ENCODE peak calls at places on chromosomes 11 and 22, in six cellular contexts. O is OCI-LY7, B is SK-N-SH, Z is GM23248, Q is neural progenitor cell, U is hepatocyte. D is an unnamed sample.
A peak's percentile ranks its signal among the peaks of the same experiment; 100 is the strongest.

GRCh38 chr11:117815262-117815803 is 9.2 kb downstream of the FXYD2 start:
- DNase-seq in O (peak; percentile 83), B (no peak), Z (no peak), Q (no peak), U (no peak), D (no peak)

GRCh38 chr11:70675697-70676374 is 277.5 kb downstream of the CTTN start:
- DNase-seq in O (no peak), B (no peak), Z (peak; percentile 7), Q (no peak), U (peak; percentile 68), D (no peak)

GRCh38 chr11:34234086-34234740 is 123.6 kb downstream of the ABTB2 start:
- DNase-seq in O (peak; percentile 68), B (no peak), Z (peak; percentile 73), Q (peak; percentile 39), U (peak; percentile 78), D (peak; percentile 87)

GRCh38 chr22:27842994-27843431 is 41.5 kb upstream of the MN1 start:
- DNase-seq in O (no peak), B (peak; percentile 46), Z (peak; percentile 47), Q (no peak), U (no peak), D (no peak)

GRCh38 chr22:46613606-46613997 is 6.6 kb upstream of the GRAMD4 start:
- DNase-seq in O (peak; percentile 78), B (no peak), Z (no peak), Q (no peak), U (no peak), D (no peak)

GRCh38 chr11:72069787-72070251 is 10.5 kb downstream of the NUMA1 start:
- DNase-seq in O (no peak), B (no peak), Z (peak; percentile 97), Q (peak; percentile 29), U (peak; percentile 81), D (peak; percentile 15)

GRCh38 chr11:33899383-33900037 is 7.6 kb upstream of the LMO2 start:
- DNase-seq in O (no peak), B (peak; percentile 15), Z (peak; percentile 93), Q (peak; percentile 29), U (peak; percentile 63), D (no peak)

GRCh38 chr11:60164550-60165075 is 18.3 kb downstream of the MS4A6A start:
- DNase-seq in O (no peak), B (no peak), Z (no peak), Q (no peak), U (no peak), D (no peak)

GRCh38 chr11:132874638-132875037 is 657.7 kb downstream of the OPCML start:
- DNase-seq in O (no peak), B (no peak), Z (peak; percentile 79), Q (no peak), U (peak; percentile 30), D (no peak)

GRCh38 chr11:1862588-1863351 is 9.9 kb downstream of the LSP1 start:
- DNase-seq in O (no peak), B (no peak), Z (peak; percentile 58), Q (no peak), U (no peak), D (no peak)

GRCh38 chr11:105042178-105042577 is 3.0 kb downstream of the CARD16 start:
- DNase-seq in O (no peak), B (no peak), Z (no peak), Q (no peak), U (no peak), D (no peak)

GRCh38 chr11:35343033-35343598 is 76.2 kb downstream of the SLC1A2 start:
- DNase-seq in O (no peak), B (no peak), Z (no peak), Q (no peak), U (no peak), D (no peak)

GRCh38 chr11:2684581-2684980 is 15.2 kb downstream of the KCNQ1OT1 start:
- DNase-seq in O (no peak), B (no peak), Z (no peak), Q (no peak), U (no peak), D (no peak)

GRCh38 chr22:40247976-40248375 is 70.3 kb downstream of the TNRC6B start:
- DNase-seq in O (no peak), B (no peak), Z (no peak), Q (no peak), U (no peak), D (no peak)

GRCh38 chr22:22408731-22409696 is 99.5 kb downstream of the ZNF280B start:
- DNase-seq in O (peak; percentile 87), B (peak; percentile 44), Z (peak; percentile 37), Q (peak; percentile 63), U (peak; percentile 63), D (peak; percentile 74)

GRCh38 chr11:65862941-65863888 is 3.0 kb downstream of the MUS81 start:
- DNase-seq in O (no peak), B (no peak), Z (no peak), Q (peak; percentile 1), U (no peak), D (no peak)

GRCh38 chr11:128686745-128687177 is 7.1 kb upstream of the FLI1 start:
- DNase-seq in O (no peak), B (peak; percentile 71), Z (peak; percentile 79), Q (peak; percentile 77), U (peak; percentile 68), D (peak; percentile 70)

GRCh38 chr11:14642873-14643696 is 519 bp upstream of the PDE3B start:
- DNase-seq in O (no peak), B (no peak), Z (no peak), Q (peak; percentile 5), U (no peak), D (peak; percentile 5)

GRCh38 chr11:114195981-114196731 is 100.0 kb upstream of the NNMT start:
- DNase-seq in O (peak; percentile 45), B (no peak), Z (peak; percentile 13), Q (no peak), U (peak; percentile 42), D (no peak)

GRCh38 chr22:31248138-31248745 is 36.1 kb downstream of the LIMK2 start:
- DNase-seq in O (peak; percentile 53), B (peak; percentile 85), Z (peak; percentile 86), Q (peak; percentile 92), U (peak; percentile 92), D (peak; percentile 94)

GRCh38 chr11:17386331-17387084 is 2.0 kb downstream of the KCNJ11 start:
- DNase-seq in O (peak; percentile 69), B (peak; percentile 74), Z (peak; percentile 69), Q (peak; percentile 69), U (peak; percentile 74), D (peak; percentile 73)

GRCh38 chr11:46727952-46728658 is 9.1 kb downstream of the F2 start:
- DNase-seq in O (no peak), B (no peak), Z (no peak), Q (no peak), U (no peak), D (no peak)

GRCh38 chr11:14974021-14974698 is 2.0 kb upstream of the CALCA start:
- DNase-seq in O (no peak), B (peak; percentile 68), Z (no peak), Q (peak; percentile 78), U (no peak), D (peak; percentile 75)

GRCh38 chr11:74604311-74604710 is 11.9 kb downstream of the POLD3 start:
- DNase-seq in O (no peak), B (no peak), Z (no peak), Q (no peak), U (no peak), D (no peak)

GRCh38 chr22:39317084-39317755 is 2.2 kb downstream of the RPL3 start:
- DNase-seq in O (peak; percentile 83), B (no peak), Z (peak; percentile 55), Q (no peak), U (no peak), D (no peak)

GRCh38 chr22:25083414-25084166 is 116.1 kb upstream of the CRYBB3 start:
- DNase-seq in O (no peak), B (peak; percentile 30), Z (no peak), Q (peak; percentile 68), U (peak; percentile 38), D (no peak)

GRCh38 chr11:118705111-118705741 is 25.8 kb upstream of the TREH start:
- DNase-seq in O (peak; percentile 32), B (no peak), Z (no peak), Q (peak; percentile 51), U (no peak), D (no peak)

GRCh38 chr11:33682446-33682845 is 18.2 kb downstream of the C11orf91 start:
- DNase-seq in O (no peak), B (no peak), Z (peak; percentile 38), Q (no peak), U (no peak), D (peak; percentile 38)

GRCh38 chr11:129853508-129854228 is 38.0 kb downstream of the TMEM45B start:
- DNase-seq in O (peak; percentile 52), B (peak; percentile 44), Z (peak; percentile 9), Q (no peak), U (peak; percentile 89), D (peak; percentile 23)

GRCh38 chr11:111743700-111744099 is 22.5 kb downstream of the PPP2R1B start:
- DNase-seq in O (no peak), B (no peak), Z (no peak), Q (no peak), U (no peak), D (no peak)
- H3K36me3 ChIP-seq in O (peaks cover 98% of the 10 kb centered on the region), B (peaks cover 82% of the 10 kb centered on the region), Z (peaks cover 47% of the 10 kb centered on the region), Q (peaks cover 37% of the 10 kb centered on the region), U (no peaks in the 10 kb centered on the region), D (peaks cover 55% of the 10 kb centered on the region)

GRCh38 chr11:120739780-120740179 is 228.2 kb downstream of the GRIK4 start:
- DNase-seq in O (no peak), B (peak; percentile 82), Z (no peak), Q (no peak), U (no peak), D (no peak)
- TF ChIP-seq EZH2phosphoT487 in O (no peak), B (no peak), Z (no peak), Q (no peak), U (no peak), D (no peak)

GRCh38 chr11:125627236-125627910 is 2.4 kb downstream of the CHEK1 start:
- DNase-seq in O (no peak), B (no peak), Z (peak; percentile 7), Q (no peak), U (no peak), D (no peak)
- H3K36me3 ChIP-seq in O (peaks cover 79% of the 10 kb centered on the region), B (peaks cover 30% of the 10 kb centered on the region), Z (no peaks in the 10 kb centered on the region), Q (peaks cover 26% of the 10 kb centered on the region), U (no peaks in the 10 kb centered on the region), D (peaks cover 22% of the 10 kb centered on the region)

GRCh38 chr22:19846620-19847344 is 7.9 kb downstream of the GNB1L start:
- DNase-seq in O (no peak), B (no peak), Z (no peak), Q (no peak), U (no peak), D (no peak)
- TF ChIP-seq EZH2phosphoT487 in O (no peak), B (no peak), Z (no peak), Q (no peak), U (no peak), D (no peak)

GRCh38 chr22:37924386-37925065 is 18.4 kb downstream of the MICALL1 start:
- DNase-seq in O (no peak), B (peak; percentile 21), Z (no peak), Q (no peak), U (no peak), D (no peak)
- H3K36me3 ChIP-seq in O (peaks cover 6% of the 10 kb centered on the region), B (peaks cover 27% of the 10 kb centered on the region), Z (peaks cover 18% of the 10 kb centered on the region), Q (no peaks in the 10 kb centered on the region), U (no peaks in the 10 kb centered on the region), D (no peaks in the 10 kb centered on the region)

D was measured in GM23338.